ENCODE peak calls at places on chromosomes 7 and 10, in six cellular contexts. J is spleen, B is IMR-90, G is cardiac muscle cell, I is fibroblast of pulmonary artery, S is progenitor cell of endocrine pancreas. H is an unnamed sample.
A peak's percentile ranks its signal among the peaks of the same experiment; 100 is the strongest.

GRCh38 chr10:86091216-86091615 is 275.4 kb downstream of the GRID1 start:
- DNase-seq in B (no peak), I (no peak), S (no peak), G (no peak), J (peak; percentile 21), H (no peak)

GRCh38 chr10:451021-451471 is 238.4 kb downstream of the DIP2C start:
- DNase-seq in I (no peak), G (no peak), J (peak; percentile 89), S (no peak), B (no peak), H (no peak)

GRCh38 chr7:12239821-12240220 is 28.7 kb downstream of the TMEM106B start:
- DNase-seq in S (no peak), B (no peak), I (no peak), G (no peak), J (no peak), H (no peak)

GRCh38 chr10:97463363-97464132 is 17.6 kb downstream of the ZDHHC16 start:
- DNase-seq in G (peak; percentile 59), S (peak; percentile 47), J (no peak), I (peak; percentile 64), B (peak; percentile 69), H (peak; percentile 53)

GRCh38 chr10:34727595-34728033 is 87.5 kb downstream of the PARD3 start:
- DNase-seq in G (peak; percentile 37), I (peak; percentile 43), J (no peak), B (no peak), S (no peak), H (no peak)

GRCh38 chr10:119480667-119481066 is 61.9 kb downstream of the RGS10 start:
- DNase-seq in J (no peak), B (no peak), G (peak; percentile 19), S (no peak), I (peak; percentile 39), H (no peak)

GRCh38 chr7:106730021-106730420 is 69.1 kb upstream of the CCDC71L start:
- DNase-seq in I (no peak), S (no peak), G (no peak), B (no peak), J (no peak), H (no peak)

GRCh38 chr7:88318196-88318595 is 11.5 kb upstream of the STEAP4 start:
- DNase-seq in S (no peak), G (no peak), J (no peak), I (no peak), B (no peak), H (no peak)

GRCh38 chr7:73822319-73823173 is 8.2 kb upstream of the CLDN4 start:
- DNase-seq in S (no peak), B (peak; percentile 97), I (peak; percentile 66), J (peak; percentile 56), G (peak; percentile 64), H (no peak)

GRCh38 chr10:3777876-3778707 is 6.9 kb downstream of the KLF6 start:
- DNase-seq in J (no peak), G (peak; percentile 25), B (peak; percentile 16), S (no peak), I (peak; percentile 43), H (no peak)

GRCh38 chr10:60032723-60033122 is 126.4 kb upstream of the CCDC6 start:
- DNase-seq in S (no peak), J (no peak), I (peak; percentile 66), G (peak; percentile 73), B (peak; percentile 36), H (no peak)

DNA sequence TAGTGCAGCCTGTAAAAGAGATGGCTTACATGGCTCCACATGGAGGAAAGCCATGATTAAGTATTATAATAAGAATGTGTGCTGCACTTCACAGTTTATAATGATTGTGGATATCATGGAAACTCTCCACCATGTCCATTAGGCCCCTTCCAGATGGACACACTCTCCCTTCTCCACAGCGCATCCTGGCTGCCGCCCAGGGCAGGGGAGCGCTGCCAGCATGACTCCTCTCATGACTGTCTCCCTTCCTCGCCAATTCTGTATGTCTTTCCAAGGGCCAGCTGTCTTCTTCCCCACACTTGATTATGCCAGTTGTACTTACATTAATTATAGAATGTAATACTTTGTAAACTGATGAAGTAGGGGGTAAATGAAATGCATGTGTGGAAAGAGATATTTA is 259.3 kb upstream of the TMEM72 start:
- DNase-seq in J (no peak), I (peak; percentile 53), S (no peak), B (peak; percentile 51), G (peak; percentile 63), H (no peak)
- TF ChIP-seq CTCF in J (no peak), I (peak; percentile 29), S (no peak), B (no peak), G (peak; percentile 21), H (no peak)

GRCh38 chr10:90133606-90134005 is 432.2 kb downstream of the KIF20B start:
- DNase-seq in G (no peak), S (no peak), J (no peak), I (no peak), B (no peak), H (no peak)

GRCh38 chr10:90136731-90137316 is 435.4 kb downstream of the KIF20B start:
- DNase-seq in B (peak; percentile 2), G (peak; percentile 46), J (no peak), S (no peak), I (peak; percentile 31), H (peak; percentile 2)

GRCh38 chr10:90138844-90139243 is 437.5 kb downstream of the KIF20B start:
- DNase-seq in I (peak; percentile 38), G (peak; percentile 17), B (no peak), S (no peak), J (no peak), H (no peak)
- TF ChIP-seq CTCF in I (peak; percentile 55), G (peak; percentile 33), B (no peak), S (peak; percentile 30), J (no peak), H (peak; percentile 47)

GRCh38 chr10:123608047-123608446 is 58.1 kb upstream of the GPR26 start:
- DNase-seq in I (no peak), S (no peak), B (no peak), G (no peak), J (no peak), H (no peak)

GRCh38 chr10:123603130-123603529 is 63.0 kb upstream of the GPR26 start:
- DNase-seq in J (no peak), G (no peak), I (no peak), B (no peak), S (no peak), H (no peak)

GRCh38 chr10:123607386-123607785 is 58.8 kb upstream of the GPR26 start:
- DNase-seq in G (no peak), I (no peak), S (no peak), J (no peak), B (no peak), H (no peak)

GRCh38 chr10:123606006-123606405 is 60.1 kb upstream of the GPR26 start:
- DNase-seq in I (no peak), G (no peak), J (no peak), S (no peak), B (no peak), H (no peak)

GRCh38 chr10:123606955-123607354 is 59.2 kb upstream of the GPR26 start:
- DNase-seq in J (no peak), S (no peak), B (no peak), G (no peak), I (no peak), H (no peak)
- TF ChIP-seq CTCF in J (no peak), S (no peak), B (no peak), G (no peak), I (no peak), H (no peak)

GRCh38 chr7:7641129-7641663 is 644 bp downstream of the UMAD1 start:
- DNase-seq in I (peak; percentile 25), S (no peak), G (no peak), J (no peak), B (peak; percentile 11), H (peak; percentile 4)
- TF ChIP-seq CTCF in I (no peak), S (no peak), G (no peak), J (no peak), B (no peak), H (no peak)

DNA sequence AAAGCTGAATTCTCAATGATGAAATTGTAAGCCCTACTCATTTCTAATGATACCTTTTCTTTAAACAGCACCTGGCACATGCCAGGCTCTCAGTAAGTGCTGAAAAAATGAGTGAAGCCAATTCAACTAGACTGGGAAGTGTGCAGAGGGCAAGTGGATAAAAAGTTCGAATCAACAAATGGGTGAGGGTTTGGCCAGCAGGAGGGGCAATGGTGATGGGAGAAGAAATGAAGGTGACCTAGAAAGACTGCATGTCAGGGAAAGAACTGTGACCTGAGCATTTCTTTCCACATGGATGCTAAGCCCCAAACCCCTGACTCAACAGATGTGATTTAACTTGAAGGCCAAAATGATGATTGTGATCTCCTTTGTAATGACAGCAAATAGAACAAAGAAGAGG is 54.6 kb downstream of the DKK1 start:
- DNase-seq in J (no peak), G (no peak), S (no peak), I (no peak), B (no peak), H (no peak)
- TF ChIP-seq CTCF in J (no peak), G (no peak), S (no peak), I (no peak), B (no peak), H (no peak)

GRCh38 chr10:77718957-77719356 is 81.3 kb upstream of the KCNMA1 start:
- DNase-seq in I (no peak), J (no peak), B (no peak), G (no peak), S (no peak), H (no peak)

GRCh38 chr10:77724820-77725219 is 87.2 kb upstream of the KCNMA1 start:
- DNase-seq in G (no peak), I (no peak), J (no peak), S (no peak), B (no peak), H (no peak)

GRCh38 chr10:77726301-77726700 is 88.7 kb upstream of the KCNMA1 start:
- DNase-seq in G (no peak), J (no peak), B (no peak), I (no peak), S (no peak), H (no peak)

GRCh38 chr10:77726732-77727131 is 89.1 kb upstream of the KCNMA1 start:
- DNase-seq in B (no peak), G (no peak), I (no peak), S (no peak), J (no peak), H (no peak)

GRCh38 chr10:77723376-77723775 is 85.8 kb upstream of the KCNMA1 start:
- DNase-seq in I (no peak), J (no peak), S (no peak), G (no peak), B (no peak), H (no peak)
- TF ChIP-seq CTCF in I (no peak), J (no peak), S (no peak), G (no peak), B (no peak), H (no peak)

GRCh38 chr7:75914655-75915415 is at the start of gene POR:
- DNase-seq in S (peak; percentile 97), I (peak; percentile 93), J (peak; percentile 99), B (peak; percentile 88), G (peak; percentile 96), H (peak; percentile 97)
- TF ChIP-seq CTCF in S (no peak), I (no peak), J (peak; percentile 15), B (no peak), G (no peak), H (no peak)